ENCODE peak calls at places on chromosomes 5 and 9, in seven cellular contexts. D, E, Z, A, Y, S and F are unnamed samples.

GRCh38 chr5:177997846-177998245 is 1.8 kb upstream of the PROP1 start:
- DNase-seq in S (no peak), Z (no peak), E (no peak), Y (no peak), A (no peak), D (no peak), F (no peak)

GRCh38 chr5:161765611-161766010 is 80.1 kb downstream of the GABRA6 start:
- DNase-seq in A (no peak), E (no peak), Y (no peak), D (no peak), Z (no peak), S (no peak), F (no peak)

GRCh38 chr5:14665949-14666741 is 1.6 kb downstream of the OTULIN start:
- DNase-seq in D (no peak), Z (peak; percentile 39), S (peak; percentile 52), E (no peak), Y (no peak), A (peak; percentile 32), F (no peak)

GRCh38 chr5:117943521-117943920 is 1044.8 kb downstream of the DTWD2 start:
- DNase-seq in Y (no peak), S (peak; percentile 7), E (no peak), D (no peak), A (no peak), Z (peak; percentile 1), F (no peak)

GRCh38 chr5:132830436-132831094 is at the start of gene SHROOM1:
- DNase-seq in Z (peak; percentile 53), A (peak; percentile 13), S (peak; percentile 53), E (no peak), Y (peak; percentile 66), D (no peak), F (no peak)

GRCh38 chr9:72665421-72665820 is 144.0 kb downstream of the TMC1 start:
- DNase-seq in S (peak; percentile 72), A (peak; percentile 69), Z (no peak), D (no peak), Y (no peak), E (no peak), F (peak; percentile 47)

GRCh38 chr5:137248476-137248970 is 250.6 kb downstream of the SPOCK1 start:
- DNase-seq in Y (no peak), A (peak; percentile 27), E (no peak), S (peak; percentile 29), Z (no peak), D (no peak), F (no peak)

GRCh38 chr5:139914218-139914807 is 118.7 kb downstream of the PSD2 start:
- DNase-seq in D (no peak), S (no peak), Y (no peak), Z (no peak), E (no peak), A (no peak), F (no peak)

GRCh38 chr5:136396886-136397285 is 31.5 kb upstream of the TRPC7 start:
- DNase-seq in Y (no peak), S (no peak), E (no peak), A (no peak), Z (no peak), D (no peak), F (no peak)

GRCh38 chr5:179151521-179152118 is 91.4 kb downstream of the ZNF354C start:
- DNase-seq in S (no peak), Z (no peak), A (no peak), Y (no peak), D (no peak), E (no peak), F (no peak)

GRCh38 chr5:177472460-177473441 is 683 bp downstream of the DBN1 start:
- DNase-seq in A (no peak), D (no peak), E (no peak), Y (no peak), S (no peak), Z (peak; percentile 81), F (no peak)

GRCh38 chr5:34655354-34655991 is 655 bp upstream of the RAI14 start:
- DNase-seq in D (peak; percentile 77), Y (peak; percentile 66), E (no peak), Z (peak; percentile 15), A (peak; percentile 89), S (peak; percentile 76), F (peak; percentile 78)

GRCh38 chr5:33310471-33310870 is 130.3 kb upstream of the TARS1 start:
- DNase-seq in D (no peak), E (no peak), S (peak; percentile 94), Z (no peak), Y (no peak), A (peak; percentile 91), F (peak; percentile 91)

GRCh38 chr5:156534906-156535305 is 207.9 kb downstream of the SGCD start:
- DNase-seq in Z (no peak), E (no peak), A (no peak), Y (no peak), D (no peak), S (peak; percentile 87), F (no peak)

GRCh38 chr5:178142642-178143041 is 11.0 kb downstream of the NHP2 start:
- DNase-seq in E (no peak), Z (no peak), Y (no peak), S (no peak), D (no peak), A (no peak), F (no peak)

GRCh38 chr9:123678878-123679329 is 251.0 kb downstream of the DENND1A start:
- DNase-seq in S (no peak), Z (no peak), E (no peak), Y (no peak), A (no peak), D (no peak), F (no peak)

GRCh38 chr9:98906273-98907040 is 37.2 kb upstream of the COL15A1 start:
- DNase-seq in E (no peak), S (peak; percentile 50), D (peak; percentile 35), Z (no peak), A (no peak), Y (no peak), F (no peak)

GRCh38 chr9:26789959-26790358 is 102.6 kb downstream of the CAAP1 start:
- DNase-seq in A (no peak), S (peak; percentile 67), Y (no peak), Z (no peak), E (no peak), D (no peak), F (no peak)

GRCh38 chr5:80698369-80698768 is 43.6 kb upstream of the DHFR start:
- DNase-seq in Y (no peak), E (no peak), Z (no peak), D (no peak), S (no peak), A (no peak), F (no peak)

GRCh38 chr9:87657190-87657589 is 68.7 kb upstream of the CTSL start:
- DNase-seq in E (no peak), D (peak; percentile 63), Y (peak; percentile 17), A (no peak), S (no peak), Z (no peak), F (no peak)

GRCh38 chr5:160287378-160288051 is 24.8 kb downstream of the CCNJL start:
- DNase-seq in D (peak; percentile 11), Z (no peak), E (no peak), Y (peak; percentile 94), A (peak; percentile 4), S (no peak), F (no peak)

GRCh38 chr5:72608297-72608696 is 101.1 kb upstream of the ZNF366 start:
- DNase-seq in E (no peak), S (peak; percentile 62), D (peak; percentile 70), A (no peak), Z (no peak), Y (no peak), F (no peak)

GRCh38 chr5:154237946-154238345 is 47.4 kb downstream of the GALNT10 start:
- DNase-seq in Z (no peak), D (no peak), A (no peak), Y (no peak), S (no peak), E (no peak), F (no peak)

GRCh38 chr5:137751869-137752491 is 2.2 kb downstream of the HNRNPA0 start:
- DNase-seq in A (peak; percentile 65), E (no peak), D (peak; percentile 35), Y (no peak), S (peak; percentile 85), Z (peak; percentile 73), F (no peak)

GRCh38 chr9:84670106-84670800 is 724 bp downstream of the NTRK2 start:
- DNase-seq in E (no peak), A (no peak), S (no peak), Y (peak; percentile 70), D (no peak), Z (no peak), F (no peak)

GRCh38 chr5:1083823-1084605 is 27.8 kb downstream of the SLC12A7 start:
- DNase-seq in D (no peak), A (no peak), E (no peak), Y (no peak), S (no peak), Z (no peak), F (no peak)

GRCh38 chr9:126982215-126983002 is 67.8 kb downstream of the RALGPS1 start:
- DNase-seq in S (no peak), E (no peak), Y (no peak), A (no peak), D (no peak), Z (no peak), F (no peak)

GRCh38 chr5:144060598-144060997 is 109.9 kb downstream of the YIPF5 start:
- DNase-seq in A (peak; percentile 38), Y (no peak), Z (no peak), E (no peak), S (peak; percentile 70), D (no peak), F (no peak)

GRCh38 chr5:10158886-10159285 is 90.8 kb downstream of the ATPSCKMT start:
- DNase-seq in Y (no peak), D (no peak), E (no peak), S (no peak), A (no peak), Z (no peak), F (no peak)

GRCh38 chr9:131117111-131117761 is 8.2 kb upstream of the NUP214 start:
- DNase-seq in Z (no peak), Y (no peak), S (no peak), A (no peak), D (no peak), E (no peak), F (no peak)
- TF ChIP-seq CTCF in Z (no peak), Y (no peak), S (no peak), A (no peak), D (no peak), E (no peak), F (no peak)

DNA sequence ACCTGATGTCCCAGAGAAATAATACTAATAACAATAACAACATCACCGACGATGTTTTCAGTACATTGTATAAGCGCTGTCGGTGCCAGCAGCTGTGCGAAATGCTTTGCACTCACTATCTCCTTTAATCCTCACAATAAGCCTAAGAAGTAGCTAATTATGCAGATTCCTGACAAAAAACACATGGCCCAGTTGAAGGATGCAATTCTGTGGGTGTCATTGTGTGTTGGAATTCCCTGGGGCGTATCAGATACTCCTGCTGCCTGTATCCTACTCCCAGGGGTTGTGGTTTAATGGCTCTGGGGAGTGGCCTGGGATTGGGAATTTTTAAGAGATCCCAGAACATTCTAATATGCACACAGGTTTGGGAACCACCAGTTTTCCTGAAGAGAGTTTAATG is 154.0 kb downstream of the RGS3 start:
- DNase-seq in E (no peak), Y (no peak), A (no peak), S (no peak), D (no peak), Z (no peak), F (no peak)
- TF ChIP-seq CTCF in E (no peak), Y (no peak), A (no peak), S (no peak), D (no peak), Z (no peak), F (no peak)

GRCh38 chr5:61768692-61769281 is 436.7 kb downstream of the ZSWIM6 start:
- DNase-seq in Y (peak; percentile 87), A (peak; percentile 25), E (no peak), D (peak; percentile 2), S (peak; percentile 11), Z (peak; percentile 41), F (no peak)
- TF ChIP-seq CTCF in Y (peak; percentile 100), A (peak; percentile 78), E (no peak), D (peak; percentile 83), S (peak; percentile 60), Z (peak; percentile 71), F (peak; percentile 49)

GRCh38 chr9:121861501-121862180 is 210.2 kb downstream of the DAB2IP start:
- DNase-seq in S (peak; percentile 45), Z (peak; percentile 45), Y (peak; percentile 74), A (peak; percentile 36), E (no peak), D (peak; percentile 33), F (no peak)
- TF ChIP-seq CTCF in S (peak; percentile 45), Z (peak; percentile 51), Y (peak; percentile 75), A (peak; percentile 73), E (no peak), D (peak; percentile 72), F (peak; percentile 35)